ENCODE peak calls at places on chromosomes 12 and 14, in eight cellular contexts. L, B, F, E, V, Z, S and G are unnamed samples.

GRCh38 chr12:88566430-88566829 is 13.8 kb downstream of the KITLG start:
- DNase-seq in E (no peak), L (no peak), B (peak), S (peak), Z (no peak), V (no peak), F (no peak), G (no peak)

GRCh38 chr14:32366256-32366655 is 37.2 kb downstream of the AKAP6 start:
- DNase-seq in Z (peak), S (peak), V (no peak), F (no peak), E (no peak), L (no peak), B (no peak), G (no peak)

GRCh38 chr14:92890830-92891598 is 31.9 kb upstream of the CHGA start:
- DNase-seq in S (no peak), V (no peak), F (no peak), Z (no peak), E (no peak), B (peak), L (no peak), G (no peak)

GRCh38 chr12:18165422-18165871 is 75.5 kb upstream of the RERGL start:
- DNase-seq in V (no peak), S (peak), E (no peak), B (peak), L (peak), Z (no peak), F (peak), G (no peak)

GRCh38 chr12:110314308-110314707 is 33.3 kb downstream of the ATP2A2 start:
- DNase-seq in L (peak), E (no peak), S (peak), Z (no peak), B (peak), V (no peak), F (no peak), G (no peak)

GRCh38 chr12:2138871-2139308 is 86.1 kb downstream of the CACNA1C start:
- DNase-seq in F (no peak), S (no peak), L (no peak), E (no peak), V (no peak), Z (no peak), B (no peak), G (no peak)

GRCh38 chr14:89952581-89952980 is 1.9 kb downstream of the EFCAB11 start:
- DNase-seq in F (no peak), L (no peak), Z (no peak), V (no peak), E (no peak), S (no peak), B (no peak), G (no peak)

GRCh38 chr14:69270795-69271708 is 11.1 kb downstream of the GALNT16 start:
- DNase-seq in F (no peak), Z (no peak), V (no peak), B (no peak), E (no peak), L (no peak), S (peak), G (no peak)

GRCh38 chr14:76926521-76927251 is 100.5 kb downstream of the LRRC74A start:
- DNase-seq in V (no peak), B (no peak), S (no peak), E (no peak), Z (peak), L (no peak), F (peak), G (peak)

GRCh38 chr12:123232472-123232806 is 502 bp downstream of the MPHOSPH9 start:
- DNase-seq in E (no peak), Z (no peak), B (no peak), S (no peak), V (peak), L (no peak), F (no peak), G (no peak)

GRCh38 chr12:56161677-56162351 is 3.7 kb downstream of the MYL6 start:
- DNase-seq in L (no peak), B (no peak), S (no peak), V (no peak), E (no peak), Z (peak), F (no peak), G (no peak)

GRCh38 chr12:108827941-108828340 is 29.4 kb downstream of the SSH1 start:
- DNase-seq in F (no peak), V (no peak), L (no peak), B (no peak), S (no peak), E (no peak), Z (no peak), G (no peak)

GRCh38 chr14:90412058-90412457 is 15.2 kb downstream of the CALM1 start:
- DNase-seq in B (no peak), V (no peak), E (no peak), F (no peak), S (no peak), L (no peak), Z (no peak), G (no peak)

GRCh38 chr14:96001866-96002510 is 37.2 kb upstream of the C14orf132 start:
- DNase-seq in E (peak), L (no peak), B (no peak), S (no peak), F (no peak), V (no peak), Z (peak), G (no peak)

GRCh38 chr12:93634416-93634815 is 42.8 kb upstream of the CRADD start:
- DNase-seq in S (peak), F (no peak), V (no peak), Z (no peak), B (no peak), L (no peak), E (no peak), G (no peak)

GRCh38 chr12:54300732-54301427 is at the start of gene NFE2:
- DNase-seq in Z (peak), E (peak), V (no peak), B (peak), S (peak), F (peak), L (no peak), G (no peak)

GRCh38 chr14:104639889-104640548 is 35.4 kb upstream of the TMEM179 start:
- DNase-seq in F (peak), S (no peak), E (peak), L (no peak), B (peak), Z (peak), V (peak), G (peak)

GRCh38 chr12:81261508-81262207 is 183.8 kb downstream of the ACSS3 start:
- DNase-seq in B (no peak), S (no peak), E (no peak), L (no peak), Z (no peak), V (no peak), F (no peak), G (no peak)

GRCh38 chr14:28143340-28143739 is 623.2 kb upstream of the FOXG1 start:
- DNase-seq in V (no peak), E (no peak), F (no peak), S (no peak), L (no peak), Z (peak), B (no peak), G (no peak)

GRCh38 chr12:103468837-103469236 is 26.9 kb downstream of the C12orf42 start:
- DNase-seq in S (no peak), B (no peak), V (no peak), E (peak), L (no peak), F (no peak), Z (no peak), G (no peak)
- H2AFZ ChIP-seq in S (no peak), B (no peak), V (no peak), E (no peak), L (no peak), F (no peak), Z (no peak), G (no peak)

DNA sequence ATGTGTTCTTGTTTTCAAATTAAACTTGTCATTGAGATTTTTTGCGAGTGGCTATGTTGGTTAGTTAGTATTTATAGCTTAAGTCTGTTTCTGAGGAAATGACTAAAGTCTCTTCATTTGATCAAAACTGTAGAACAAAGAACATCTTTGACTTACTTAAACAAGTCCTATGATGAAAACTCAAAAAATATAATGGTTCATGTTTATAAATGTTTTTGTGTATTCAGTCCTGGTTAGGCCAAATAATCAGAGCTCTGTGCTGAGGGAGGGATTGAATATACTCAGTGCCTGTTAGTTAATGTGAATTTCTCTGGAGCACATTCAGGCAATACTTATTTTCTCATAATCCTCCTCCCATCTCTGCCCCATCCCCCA is 51.8 kb downstream of the PPFIBP1 start:
- DNase-seq in S (no peak), F (no peak), B (no peak), V (no peak), Z (no peak), E (no peak), L (no peak), G (no peak)
- H3K27ac ChIP-seq in S (peak), F (no peak), B (peak), V (no peak), Z (no peak), E (no peak), L (no peak), G (no peak)

GRCh38 chr14:39265741-39266588 is 32.2 kb downstream of the MIA2 start:
- DNase-seq in E (no peak), Z (no peak), S (peak), B (peak), F (peak), L (no peak), V (peak), G (no peak)

GRCh38 chr14:39264057-39264456 is 30.3 kb downstream of the MIA2 start:
- DNase-seq in B (no peak), V (no peak), E (no peak), L (no peak), F (no peak), Z (no peak), S (no peak), G (no peak)

GRCh38 chr14:39266589-39266870 is 32.8 kb downstream of the MIA2 start:
- DNase-seq in L (no peak), E (no peak), S (no peak), Z (no peak), V (no peak), F (no peak), B (no peak), G (no peak)

GRCh38 chr14:39264558-39264957 is 30.8 kb downstream of the MIA2 start:
- DNase-seq in B (no peak), L (no peak), S (no peak), V (no peak), E (no peak), Z (no peak), F (no peak), G (no peak)

DNA sequence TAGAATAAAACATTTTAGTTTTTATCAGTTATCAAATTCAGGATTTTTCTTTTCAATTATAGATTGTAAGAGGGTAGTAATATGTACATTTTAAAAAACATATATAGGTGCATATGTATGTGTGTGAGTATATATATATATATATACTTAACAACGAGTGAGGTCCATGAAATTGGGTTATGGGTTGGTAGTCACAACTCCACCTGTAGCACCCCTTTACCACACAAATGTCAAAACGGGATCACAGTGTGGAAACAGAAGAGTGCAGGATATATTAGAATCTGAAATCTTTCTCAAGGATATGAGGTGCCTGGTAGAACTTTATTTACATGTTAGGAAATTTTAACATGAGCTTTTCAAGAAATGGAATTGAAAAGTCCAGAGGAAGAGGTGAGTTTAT is 31.3 kb downstream of the MIA2 start:
- DNase-seq in S (peak), F (no peak), L (no peak), V (peak), Z (no peak), B (peak), E (no peak), G (no peak)
- H2AFZ ChIP-seq in S (no peak), F (no peak), L (no peak), V (peak), Z (no peak), B (peak), E (no peak), G (no peak)

GRCh38 chr12:96478011-96478410 is 11.4 kb upstream of the CFAP54 start:
- DNase-seq in V (no peak), E (no peak), B (no peak), L (no peak), Z (no peak), F (no peak), S (no peak), G (no peak)
- H3K27ac ChIP-seq in V (no peak), E (no peak), B (no peak), L (no peak), Z (no peak), F (no peak), S (no peak), G (no peak)

DNA sequence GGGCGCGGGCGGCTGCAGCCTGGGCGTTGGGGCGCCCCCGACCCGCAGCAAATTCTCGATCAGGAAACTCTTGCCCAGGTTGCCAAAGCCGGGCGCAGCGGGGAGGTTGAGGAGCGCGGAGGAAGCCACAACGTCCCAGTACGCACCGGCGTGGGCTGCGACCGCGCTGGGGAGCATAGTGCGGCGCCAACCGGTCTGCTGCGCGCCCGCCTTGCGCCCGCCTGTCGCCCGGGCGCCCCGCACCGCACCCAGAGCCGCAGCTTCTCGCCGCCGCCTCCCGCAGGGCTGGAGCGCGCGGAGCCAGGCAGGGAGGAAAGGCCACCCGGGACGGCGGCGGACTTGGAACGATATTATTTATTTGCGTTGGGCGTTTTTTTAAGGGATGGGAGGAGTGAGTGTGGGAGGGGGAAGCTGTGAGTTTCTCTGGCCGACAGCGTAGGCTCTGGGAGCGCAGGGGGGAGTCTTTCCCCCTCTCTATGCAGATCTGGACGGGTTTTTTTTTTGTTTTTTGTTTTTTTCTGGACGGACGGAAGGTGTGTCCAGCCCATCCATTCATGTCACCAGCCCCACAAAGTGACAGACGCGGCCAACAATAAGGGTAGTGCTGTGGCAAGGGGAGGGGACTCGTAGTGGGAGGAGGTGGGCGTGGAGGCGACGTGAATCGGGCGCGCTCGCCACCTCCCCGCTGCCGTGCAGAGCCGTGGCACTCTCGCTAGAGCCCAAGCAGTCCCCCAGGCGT is at the start of gene DBX2:
- DNase-seq in L (no peak), V (no peak), Z (peak), E (peak), S (no peak), F (no peak), B (no peak), G (no peak)
- H2AFZ ChIP-seq in L (no peak), V (no peak), Z (peak), E (no peak), S (peak), F (no peak), B (peak), G (no peak)

DNA sequence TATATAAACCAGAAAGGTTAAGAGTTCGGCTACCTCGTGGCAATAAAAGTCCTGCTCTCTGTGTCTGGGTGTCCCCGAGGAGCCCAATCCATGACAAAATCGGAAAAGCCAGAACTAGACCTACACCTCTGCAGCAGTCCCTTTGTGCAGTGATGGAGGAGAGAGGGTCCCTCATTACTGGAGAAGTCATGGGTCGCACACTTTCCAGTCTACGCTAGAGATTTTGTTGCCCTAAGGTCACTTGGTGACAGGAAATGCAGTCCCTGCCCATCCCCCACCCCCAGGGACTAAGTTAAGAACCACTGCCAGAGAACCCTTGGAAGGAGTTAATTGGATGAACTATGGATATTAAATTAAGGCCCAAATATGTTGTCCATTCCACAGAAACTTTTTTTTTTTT is 104.4 kb upstream of the ATF7IP start:
- DNase-seq in S (no peak), Z (no peak), E (peak), F (no peak), L (no peak), B (no peak), V (no peak), G (no peak)
- H3K27ac ChIP-seq in S (peak), Z (peak), E (peak), F (no peak), L (no peak), B (peak), V (peak), G (no peak)

DNA sequence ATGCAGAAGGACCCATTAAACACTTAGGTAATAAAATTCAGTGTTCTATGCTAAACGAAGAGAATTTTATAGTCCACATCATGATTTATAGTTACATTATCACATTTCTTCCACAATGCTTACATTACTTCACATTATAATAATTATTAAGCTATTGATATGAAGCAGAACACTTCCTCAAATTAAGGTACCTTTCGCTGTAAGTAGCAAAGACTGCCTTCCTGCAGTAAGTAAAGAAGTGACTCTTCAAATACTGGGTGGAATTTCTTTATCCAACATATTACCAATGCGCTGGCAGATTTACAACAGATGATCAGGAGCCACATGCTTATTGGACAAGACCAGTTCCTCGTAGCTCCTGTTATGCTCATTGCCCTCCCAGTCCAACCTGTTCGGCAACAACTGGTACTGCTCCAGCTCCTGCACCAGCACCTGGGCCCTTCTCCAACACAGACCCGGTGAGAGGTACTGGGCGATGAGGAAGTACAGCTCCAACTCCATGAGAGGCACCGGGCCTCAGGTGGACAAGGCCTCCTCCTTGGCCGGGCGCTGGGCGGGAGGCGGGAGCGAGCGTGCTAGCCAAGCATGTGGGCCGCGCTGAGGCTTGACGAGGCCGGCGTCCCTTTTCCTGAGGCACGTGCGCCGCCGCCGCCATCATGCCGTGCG is 210.7 kb upstream of the ATP2B1 start:
- DNase-seq in S (no peak), Z (no peak), B (no peak), F (no peak), V (no peak), E (no peak), L (no peak), G (no peak)
- H2AFZ ChIP-seq in S (no peak), Z (no peak), B (no peak), F (no peak), V (no peak), E (no peak), L (no peak), G (no peak)

GRCh38 chr14:22841311-22841710 is 4.9 kb downstream of the MMP14 start:
- DNase-seq in L (no peak), Z (no peak), E (no peak), F (no peak), S (no peak), B (no peak), V (no peak), G (no peak)
- H3K27ac ChIP-seq in L (no peak), Z (no peak), E (no peak), F (no peak), S (no peak), B (no peak), V (no peak), G (no peak)

GRCh38 chr12:979355-979754 is 11.7 kb upstream of the ERC1 start:
- DNase-seq in F (no peak), B (no peak), E (no peak), V (no peak), Z (no peak), L (no peak), S (no peak), G (no peak)

GRCh38 chr12:981176-981828 is 9.7 kb upstream of the ERC1 start:
- DNase-seq in E (no peak), L (no peak), Z (no peak), V (no peak), B (peak), S (peak), F (no peak), G (no peak)

GRCh38 chr12:974281-974862 is 16.7 kb upstream of the ERC1 start:
- DNase-seq in Z (peak), S (no peak), V (no peak), F (no peak), B (no peak), L (no peak), E (no peak), G (no peak)

GRCh38 chr12:976644-977043 is 14.4 kb upstream of the ERC1 start:
- DNase-seq in Z (no peak), E (no peak), S (no peak), B (no peak), F (no peak), V (no peak), L (no peak), G (no peak)

DNA sequence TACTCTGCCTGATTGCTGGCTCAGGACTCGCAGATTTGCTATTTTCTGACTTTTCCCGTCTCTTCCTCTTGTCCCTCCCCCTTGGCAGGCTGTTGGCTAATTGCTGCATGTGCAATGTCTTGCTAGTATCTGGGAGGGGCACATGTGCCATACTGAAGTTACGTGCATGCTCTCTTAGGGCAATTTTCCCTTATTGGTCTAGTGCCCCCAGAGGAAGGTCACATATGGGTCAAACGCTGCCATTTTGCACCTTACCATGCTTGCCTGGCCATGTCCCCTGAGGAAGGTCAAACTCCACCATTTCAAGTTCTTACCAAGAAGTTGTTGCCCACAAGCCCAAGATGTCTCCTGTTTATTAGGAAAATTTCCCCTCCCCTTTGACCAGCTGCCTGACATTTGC is 13.9 kb upstream of the ERC1 start:
- DNase-seq in L (no peak), V (no peak), B (no peak), Z (no peak), F (no peak), S (no peak), E (no peak), G (no peak)
- H2AFZ ChIP-seq in L (no peak), V (no peak), B (no peak), Z (no peak), F (no peak), S (no peak), E (no peak), G (no peak)